ENCODE peak calls at places on chromosomes 6 and 20, in four cellular contexts. R is fibroblast of lung, J is neuronal stem cell, A is neural progenitor cell. O is an unnamed sample.

GRCh38 chr20:11777387-11777786 is 140.3 kb upstream of the BTBD3 start:
- DNase-seq in A (no peak), J (no peak), R (no peak), O (no peak)

GRCh38 chr20:772806-773205 is 4.5 kb upstream of the SLC52A3 start:
- DNase-seq in A (no peak), J (no peak), R (no peak), O (no peak)

GRCh38 chr20:17499041-17499440 is 32.1 kb downstream of the BFSP1 start:
- DNase-seq in A (no peak), R (peak), J (no peak), O (no peak)

GRCh38 chr6:150297327-150298028 is 71.3 kb upstream of the IYD start:
- DNase-seq in R (peak), A (no peak), J (no peak), O (no peak)

GRCh38 chr20:33030076-33030475 is 1.4 kb upstream of the BPIFB6 start:
- DNase-seq in R (no peak), J (no peak), A (no peak), O (no peak)

GRCh38 chr6:83885984-83886383 is 26.5 kb downstream of the CYB5R4 start:
- DNase-seq in R (no peak), A (no peak), J (no peak), O (no peak)

GRCh38 chr6:70706491-70707123 is 38.9 kb downstream of the SMAP1 start:
- DNase-seq in A (peak), J (peak), R (peak), O (peak)

GRCh38 chr6:144843701-144844100 is 558.6 kb downstream of the UTRN start:
- DNase-seq in J (no peak), A (no peak), R (no peak), O (no peak)

GRCh38 chr20:17613328-17614175 is 43.7 kb downstream of the DSTN start:
- DNase-seq in J (no peak), R (no peak), A (no peak), O (no peak)

GRCh38 chr6:100881707-100882040 is 545 bp upstream of the ASCC3 start:
- DNase-seq in A (peak), J (no peak), R (no peak), O (no peak)

GRCh38 chr20:4012631-4013030 is 2.7 kb downstream of the RNF24 start:
- DNase-seq in J (no peak), A (no peak), R (peak), O (no peak)

GRCh38 chr20:4016349-4017050 is 1.1 kb upstream of the RNF24 start:
- DNase-seq in J (no peak), R (no peak), A (no peak), O (no peak)

GRCh38 chr20:4013041-4013440 is 2.3 kb downstream of the RNF24 start:
- DNase-seq in A (no peak), R (no peak), J (no peak), O (no peak)

GRCh38 chr20:4011226-4011975 is 4.0 kb downstream of the RNF24 start:
- DNase-seq in A (no peak), R (no peak), J (no peak), O (no peak)

GRCh38 chr20:4014031-4014474 is 1.3 kb downstream of the RNF24 start:
- DNase-seq in A (peak), J (no peak), R (peak), O (no peak)
- H3K9ac ChIP-seq in A (no peak), J (no peak), R (no peak), O (peak)

GRCh38 chr6:15513131-15513771 is 149.6 kb downstream of the DTNBP1 start:
- DNase-seq in A (no peak), J (no peak), R (no peak), O (no peak)
- H3K9ac ChIP-seq in A (no peak), J (peak), R (no peak), O (no peak)

DNA sequence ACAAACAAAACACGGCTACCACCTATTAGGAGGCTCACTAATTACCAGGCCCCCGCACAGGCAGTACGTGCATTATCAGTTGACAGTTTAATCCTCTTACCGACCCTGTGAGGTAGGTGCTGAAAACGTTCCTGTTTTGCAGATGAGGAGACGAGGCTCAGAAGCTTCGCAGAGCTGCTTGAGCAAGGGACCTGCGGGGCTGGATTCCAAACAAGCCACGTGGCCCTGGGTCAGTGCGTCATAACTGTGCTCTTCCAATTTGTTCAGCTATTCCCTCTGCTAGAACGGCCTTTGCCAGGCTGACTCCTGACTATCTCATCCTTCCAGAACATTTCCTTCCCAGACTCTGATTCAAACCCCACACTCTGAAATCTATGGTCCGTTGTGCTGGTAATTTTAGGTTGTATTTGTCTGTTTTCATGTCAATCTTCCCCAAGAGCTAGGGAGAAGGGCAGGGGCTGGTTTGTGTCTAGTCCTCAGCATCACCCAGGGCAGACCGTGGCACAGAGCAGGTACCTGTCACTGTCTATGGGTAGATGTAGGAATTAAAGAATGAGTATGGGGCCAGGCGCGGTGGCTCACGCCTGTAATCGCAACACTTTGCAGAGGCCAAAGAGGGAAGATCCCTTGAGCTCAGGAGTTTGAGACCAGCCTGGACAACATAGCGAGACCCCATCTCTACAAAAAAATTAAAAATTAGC is 28.8 kb upstream of the TLDC2 start:
- DNase-seq in A (peak), R (peak), J (no peak), O (no peak)
- H3K9ac ChIP-seq in A (no peak), R (peak), J (no peak), O (no peak)

GRCh38 chr6:108277295-108277694 is 16.5 kb upstream of the SNX3 start:
- DNase-seq in A (no peak), J (no peak), R (no peak), O (no peak)

GRCh38 chr6:108275971-108276370 is 15.1 kb upstream of the SNX3 start:
- DNase-seq in R (no peak), J (no peak), A (no peak), O (no peak)

GRCh38 chr6:108274546-108274945 is 13.7 kb upstream of the SNX3 start:
- DNase-seq in A (no peak), R (no peak), J (no peak), O (no peak)

GRCh38 chr6:108277831-108278230 is 17.0 kb upstream of the SNX3 start:
- DNase-seq in R (no peak), A (no peak), J (no peak), O (no peak)
- H3K9ac ChIP-seq in R (no peak), A (no peak), J (no peak), O (no peak)

DNA sequence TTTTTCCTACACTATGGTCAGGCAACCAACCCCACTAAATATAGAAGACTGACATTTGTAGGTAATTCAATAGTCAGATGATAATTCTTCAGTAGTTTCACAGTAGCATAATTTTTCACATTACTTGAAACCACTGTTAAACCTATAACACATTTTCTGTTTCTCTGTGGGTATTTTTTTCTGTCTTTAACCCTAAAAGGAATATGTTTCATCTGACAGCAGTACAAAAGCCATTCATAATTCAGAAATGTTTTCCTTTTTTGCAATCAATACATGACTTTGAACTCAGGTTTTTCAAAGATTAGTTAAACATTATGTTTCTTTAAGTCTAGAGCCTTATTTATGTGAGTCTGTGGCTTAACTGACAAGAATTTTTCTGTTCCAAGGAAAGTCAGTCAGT is 128.6 kb upstream of the RUNX2 start:
- DNase-seq in A (no peak), J (no peak), R (no peak), O (no peak)
- H3K9ac ChIP-seq in A (no peak), J (no peak), R (no peak), O (peak)

GRCh38 chr6:158955265-158955664 is 44.7 kb downstream of the RSPH3 start:
- DNase-seq in A (no peak), R (no peak), J (no peak), O (no peak)
- H3K9ac ChIP-seq in A (no peak), R (no peak), J (no peak), O (no peak)

GRCh38 chr6:129684903-129685639 is 24.9 kb downstream of the ARHGAP18 start:
- DNase-seq in R (no peak), A (no peak), J (no peak), O (no peak)

GRCh38 chr6:129683606-129684322 is 26.2 kb downstream of the ARHGAP18 start:
- DNase-seq in R (peak), A (no peak), J (no peak), O (peak)

GRCh38 chr6:129686941-129687627 is 22.9 kb downstream of the ARHGAP18 start:
- DNase-seq in R (peak), A (no peak), J (no peak), O (no peak)

GRCh38 chr6:129685640-129686031 is 24.3 kb downstream of the ARHGAP18 start:
- DNase-seq in J (no peak), R (no peak), A (no peak), O (no peak)

DNA sequence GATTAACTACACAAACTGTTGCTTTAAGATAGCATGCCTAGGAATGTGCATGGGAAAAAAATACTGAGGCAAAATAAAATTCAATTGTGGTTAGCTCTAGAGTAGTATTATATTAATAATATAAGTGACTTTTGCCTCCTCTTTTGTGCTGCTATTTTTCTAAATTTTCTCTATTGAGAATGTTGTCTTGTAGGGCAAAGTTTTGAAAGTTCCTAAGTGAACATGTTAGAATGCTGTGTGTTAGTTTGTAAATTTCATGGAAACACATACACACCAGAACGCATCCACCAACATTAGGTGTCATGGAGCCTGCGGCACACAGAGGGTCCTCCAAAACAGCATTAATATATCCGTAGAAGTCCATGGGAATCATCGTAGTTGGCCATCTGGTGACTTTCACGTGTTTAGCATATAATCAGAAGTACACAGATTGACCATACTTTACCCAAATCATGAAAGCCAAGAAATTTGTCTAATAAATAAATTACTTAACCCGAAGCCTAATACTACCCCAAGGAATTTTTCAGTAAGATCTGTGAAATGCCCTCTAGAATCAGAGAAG is 25.6 kb downstream of the ARHGAP18 start:
- DNase-seq in J (no peak), A (no peak), R (no peak), O (no peak)
- H3K9ac ChIP-seq in J (no peak), A (no peak), R (peak), O (peak)

O was measured in SK-N-MC.